ENCODE peak calls at places on chromosomes 6 and 20, in nine cellular contexts. One of them, this sample, is unnamed.

GRCh38 chr20:18056174-18057105 is 1.3 kb downstream of the OVOL2 start:
- DNase-seq in progenitor cell of endocrine pancreas: no peak
- DNase-seq in RWPE1: no peak
- DNase-seq in PC-3: peak; percentile 60
- DNase-seq in AG09309: no peak
- DNase-seq in Calu3: peak; percentile 33
- DNase-seq in astrocyte of the spinal cord: no peak
- DNase-seq in prostate gland: no peak
- DNase-seq in cardiac muscle cell: peak; percentile 12
- DNase-seq in this sample: peak; percentile 77

GRCh38 chr6:170129691-170130171 is 161.1 kb downstream of the DLL1 start:
- DNase-seq in progenitor cell of endocrine pancreas: peak; percentile 5
- DNase-seq in astrocyte of the spinal cord: no peak
- DNase-seq in RWPE1: peak; percentile 37
- DNase-seq in prostate gland: no peak
- DNase-seq in cardiac muscle cell: peak; percentile 38
- DNase-seq in AG09309: no peak
- DNase-seq in Calu3: peak; percentile 70
- DNase-seq in PC-3: peak; percentile 3
- DNase-seq in this sample: peak; percentile 21

GRCh38 chr6:128731249-128732165 is 151.4 kb upstream of the LAMA2 start:
- DNase-seq in AG09309: peak; percentile 34
- DNase-seq in Calu3: peak; percentile 36
- DNase-seq in cardiac muscle cell: peak; percentile 68
- DNase-seq in astrocyte of the spinal cord: peak; percentile 71
- DNase-seq in progenitor cell of endocrine pancreas: no peak
- DNase-seq in PC-3: peak; percentile 65
- DNase-seq in prostate gland: no peak
- DNase-seq in RWPE1: peak; percentile 48
- DNase-seq in this sample: no peak

GRCh38 chr6:105609375-105609991 is 206.6 kb upstream of the PREP start:
- DNase-seq in prostate gland: no peak
- DNase-seq in progenitor cell of endocrine pancreas: no peak
- DNase-seq in AG09309: no peak
- DNase-seq in RWPE1: no peak
- DNase-seq in PC-3: peak; percentile 71
- DNase-seq in astrocyte of the spinal cord: peak; percentile 84
- DNase-seq in cardiac muscle cell: no peak
- DNase-seq in Calu3: no peak
- DNase-seq in this sample: peak; percentile 48

GRCh38 chr6:169942173-169942572 is 190.8 kb downstream of the ERMARD start:
- DNase-seq in AG09309: no peak
- DNase-seq in prostate gland: no peak
- DNase-seq in RWPE1: no peak
- DNase-seq in Calu3: no peak
- DNase-seq in PC-3: no peak
- DNase-seq in astrocyte of the spinal cord: no peak
- DNase-seq in cardiac muscle cell: no peak
- DNase-seq in progenitor cell of endocrine pancreas: no peak
- DNase-seq in this sample: no peak

GRCh38 chr6:3848380-3848779 is 793 bp upstream of the FAM50B start:
- DNase-seq in RWPE1: no peak
- DNase-seq in progenitor cell of endocrine pancreas: no peak
- DNase-seq in AG09309: peak; percentile 74
- DNase-seq in cardiac muscle cell: peak; percentile 56
- DNase-seq in Calu3: no peak
- DNase-seq in astrocyte of the spinal cord: peak; percentile 6
- DNase-seq in prostate gland: no peak
- DNase-seq in PC-3: no peak
- DNase-seq in this sample: no peak

GRCh38 chr20:17992224-17992637 is 23.4 kb downstream of the MGME1 start:
- DNase-seq in Calu3: no peak
- DNase-seq in prostate gland: no peak
- DNase-seq in astrocyte of the spinal cord: no peak
- DNase-seq in PC-3: no peak
- DNase-seq in progenitor cell of endocrine pancreas: no peak
- DNase-seq in AG09309: no peak
- DNase-seq in RWPE1: no peak
- DNase-seq in cardiac muscle cell: peak; percentile 3
- DNase-seq in this sample: no peak

GRCh38 chr20:39660251-39660650 is 698.1 kb downstream of the DHX35 start:
- DNase-seq in RWPE1: no peak
- DNase-seq in progenitor cell of endocrine pancreas: no peak
- DNase-seq in astrocyte of the spinal cord: peak; percentile 86
- DNase-seq in Calu3: no peak
- DNase-seq in PC-3: no peak
- DNase-seq in prostate gland: no peak
- DNase-seq in cardiac muscle cell: peak; percentile 3
- DNase-seq in AG09309: no peak
- DNase-seq in this sample: no peak

GRCh38 chr6:41878961-41879405 is 16.2 kb downstream of the USP49 start:
- DNase-seq in PC-3: peak; percentile 65
- DNase-seq in cardiac muscle cell: peak; percentile 9
- DNase-seq in prostate gland: no peak
- DNase-seq in RWPE1: no peak
- DNase-seq in AG09309: peak; percentile 63
- DNase-seq in Calu3: no peak
- DNase-seq in progenitor cell of endocrine pancreas: no peak
- DNase-seq in astrocyte of the spinal cord: peak; percentile 51
- DNase-seq in this sample: no peak

GRCh38 chr6:36936824-36937223 is 17.7 kb upstream of the PI16 start:
- DNase-seq in Calu3: no peak
- DNase-seq in astrocyte of the spinal cord: no peak
- DNase-seq in prostate gland: no peak
- DNase-seq in cardiac muscle cell: no peak
- DNase-seq in progenitor cell of endocrine pancreas: no peak
- DNase-seq in AG09309: no peak
- DNase-seq in RWPE1: no peak
- DNase-seq in PC-3: no peak
- DNase-seq in this sample: no peak

GRCh38 chr6:84119277-84119676 is 85.7 kb downstream of the MRAP2 start:
- DNase-seq in progenitor cell of endocrine pancreas: no peak
- DNase-seq in RWPE1: no peak
- DNase-seq in prostate gland: no peak
- DNase-seq in astrocyte of the spinal cord: no peak
- DNase-seq in cardiac muscle cell: peak; percentile 1
- DNase-seq in AG09309: no peak
- DNase-seq in PC-3: peak; percentile 2
- DNase-seq in Calu3: no peak
- DNase-seq in this sample: no peak

GRCh38 chr6:63864934-63865333 is 229.3 kb downstream of the PHF3 start:
- DNase-seq in AG09309: no peak
- DNase-seq in progenitor cell of endocrine pancreas: no peak
- DNase-seq in prostate gland: no peak
- DNase-seq in cardiac muscle cell: no peak
- DNase-seq in astrocyte of the spinal cord: no peak
- DNase-seq in PC-3: no peak
- DNase-seq in RWPE1: no peak
- DNase-seq in Calu3: no peak
- DNase-seq in this sample: no peak

GRCh38 chr6:77292564-77293546 is 170.4 kb downstream of the HTR1B start:
- DNase-seq in RWPE1: peak; percentile 73
- DNase-seq in PC-3: peak; percentile 64
- DNase-seq in astrocyte of the spinal cord: peak; percentile 81
- DNase-seq in cardiac muscle cell: peak; percentile 91
- DNase-seq in progenitor cell of endocrine pancreas: no peak
- DNase-seq in prostate gland: no peak
- DNase-seq in Calu3: no peak
- DNase-seq in AG09309: peak; percentile 75
- DNase-seq in this sample: no peak

GRCh38 chr6:79413562-79414002 is 123.6 kb downstream of the LCA5 start:
- DNase-seq in progenitor cell of endocrine pancreas: no peak
- DNase-seq in prostate gland: no peak
- DNase-seq in AG09309: no peak
- DNase-seq in cardiac muscle cell: peak; percentile 83
- DNase-seq in PC-3: peak; percentile 51
- DNase-seq in Calu3: no peak
- DNase-seq in RWPE1: peak; percentile 20
- DNase-seq in astrocyte of the spinal cord: peak; percentile 59
- DNase-seq in this sample: no peak

GRCh38 chr6:10413850-10414765 is 766 bp downstream of the TFAP2A start:
- DNase-seq in Calu3: peak; percentile 53
- DNase-seq in prostate gland: peak; percentile 60
- DNase-seq in astrocyte of the spinal cord: no peak
- DNase-seq in AG09309: no peak
- DNase-seq in cardiac muscle cell: no peak
- DNase-seq in RWPE1: peak; percentile 46
- DNase-seq in PC-3: peak; percentile 69
- DNase-seq in progenitor cell of endocrine pancreas: no peak
- DNase-seq in this sample: no peak
- TF ChIP-seq CTCF in Calu3: no peak
- TF ChIP-seq CTCF in prostate gland: peak; percentile 56
- TF ChIP-seq CTCF in astrocyte of the spinal cord: no peak
- TF ChIP-seq CTCF in AG09309: peak; percentile 54
- TF ChIP-seq CTCF in cardiac muscle cell: peak; percentile 5
- TF ChIP-seq CTCF in RWPE1: peak; percentile 55
- TF ChIP-seq CTCF in PC-3: peak; percentile 54
- TF ChIP-seq CTCF in progenitor cell of endocrine pancreas: peak; percentile 8
- TF ChIP-seq CTCF in this sample: no peak

DNA sequence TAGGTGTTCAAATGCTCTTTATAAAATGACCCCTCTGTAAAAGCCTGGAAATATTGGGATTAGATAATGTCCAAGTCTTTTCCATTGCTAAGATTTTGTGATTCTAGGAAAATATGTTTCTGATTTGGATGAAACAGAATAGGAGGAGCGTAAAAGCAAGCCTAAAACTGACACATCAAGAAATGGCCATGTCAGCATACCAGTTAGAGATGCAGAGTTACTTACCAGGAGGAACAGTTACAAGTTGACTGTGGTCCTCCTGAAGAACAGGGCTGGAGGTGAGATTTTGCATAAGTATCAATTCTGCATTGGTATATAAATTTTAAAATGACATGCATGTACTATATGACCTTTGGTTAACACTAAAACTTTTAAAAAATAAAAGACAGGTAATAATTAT is 35.3 kb downstream of the EYA2 start:
- DNase-seq in prostate gland: no peak
- DNase-seq in astrocyte of the spinal cord: no peak
- DNase-seq in progenitor cell of endocrine pancreas: no peak
- DNase-seq in AG09309: no peak
- DNase-seq in Calu3: no peak
- DNase-seq in RWPE1: no peak
- DNase-seq in cardiac muscle cell: no peak
- DNase-seq in PC-3: no peak
- DNase-seq in this sample: no peak
- TF ChIP-seq CTCF in prostate gland: no peak
- TF ChIP-seq CTCF in astrocyte of the spinal cord: no peak
- TF ChIP-seq CTCF in progenitor cell of endocrine pancreas: no peak
- TF ChIP-seq CTCF in AG09309: no peak
- TF ChIP-seq CTCF in Calu3: no peak
- TF ChIP-seq CTCF in RWPE1: no peak
- TF ChIP-seq CTCF in cardiac muscle cell: no peak
- TF ChIP-seq CTCF in PC-3: no peak
- TF ChIP-seq CTCF in this sample: no peak

DNA sequence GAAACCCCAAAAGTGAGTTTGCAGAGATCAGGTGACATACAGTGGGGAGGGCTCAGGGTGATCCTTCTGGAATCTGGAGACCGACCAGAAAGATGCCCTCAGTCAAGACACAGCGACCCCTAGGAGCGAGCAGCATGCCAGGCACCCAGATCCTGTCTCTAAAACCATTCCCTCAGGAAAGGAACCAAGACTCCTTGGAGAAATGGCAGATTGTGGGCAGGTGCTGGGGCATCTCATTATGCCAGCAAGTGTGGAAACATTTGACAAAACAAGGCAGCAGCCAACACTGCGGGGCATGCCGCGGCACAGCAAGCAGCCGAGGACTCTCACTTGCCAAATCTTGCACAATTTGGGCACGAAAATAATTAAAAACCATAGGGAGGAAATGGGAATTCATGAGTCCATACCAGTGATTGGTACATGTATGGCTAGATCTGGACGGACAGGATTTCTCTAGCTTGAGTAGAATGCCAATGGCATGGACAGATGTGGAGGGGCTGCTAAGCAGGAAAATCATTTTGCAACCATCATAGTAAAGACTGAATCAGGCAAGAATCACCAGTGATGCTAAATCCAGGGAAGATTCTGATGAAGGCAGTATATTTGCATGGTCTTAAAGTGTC is 76.9 kb downstream of the GINS1 start:
- DNase-seq in AG09309: no peak
- DNase-seq in astrocyte of the spinal cord: no peak
- DNase-seq in RWPE1: peak; percentile 22
- DNase-seq in prostate gland: peak; percentile 54
- DNase-seq in progenitor cell of endocrine pancreas: no peak
- DNase-seq in cardiac muscle cell: no peak
- DNase-seq in Calu3: no peak
- DNase-seq in PC-3: peak; percentile 7
- DNase-seq in this sample: no peak
- TF ChIP-seq CTCF in AG09309: no peak
- TF ChIP-seq CTCF in astrocyte of the spinal cord: no peak
- TF ChIP-seq CTCF in RWPE1: peak; percentile 87
- TF ChIP-seq CTCF in prostate gland: no peak
- TF ChIP-seq CTCF in progenitor cell of endocrine pancreas: no peak
- TF ChIP-seq CTCF in cardiac muscle cell: no peak
- TF ChIP-seq CTCF in Calu3: no peak
- TF ChIP-seq CTCF in PC-3: peak; percentile 16
- TF ChIP-seq CTCF in this sample: no peak

DNA sequence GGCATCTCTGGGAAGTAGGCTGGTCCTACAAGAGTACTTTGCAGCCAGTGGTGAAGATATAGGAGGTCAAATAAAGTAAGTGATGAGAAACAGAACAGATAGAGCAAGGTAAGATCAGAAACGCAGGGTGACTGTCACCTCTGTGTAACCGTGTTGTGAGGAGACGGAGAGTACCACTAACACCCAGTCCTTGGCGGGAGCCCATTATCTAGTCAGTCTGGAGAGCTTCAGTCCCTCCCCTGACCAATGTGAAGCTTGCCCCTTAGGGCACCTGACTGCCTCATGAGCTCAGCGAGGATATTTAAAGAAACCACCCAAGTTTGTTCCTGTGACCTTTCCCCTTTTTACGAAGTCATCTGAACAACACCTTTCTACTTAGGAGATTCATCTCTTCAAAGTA is 110.0 kb downstream of the SAMD5 start:
- DNase-seq in Calu3: no peak
- DNase-seq in astrocyte of the spinal cord: no peak
- DNase-seq in progenitor cell of endocrine pancreas: no peak
- DNase-seq in prostate gland: no peak
- DNase-seq in AG09309: no peak
- DNase-seq in RWPE1: no peak
- DNase-seq in PC-3: no peak
- DNase-seq in cardiac muscle cell: no peak
- DNase-seq in this sample: no peak
- TF ChIP-seq CTCF in Calu3: no peak
- TF ChIP-seq CTCF in astrocyte of the spinal cord: no peak
- TF ChIP-seq CTCF in progenitor cell of endocrine pancreas: no peak
- TF ChIP-seq CTCF in prostate gland: no peak
- TF ChIP-seq CTCF in AG09309: no peak
- TF ChIP-seq CTCF in RWPE1: no peak
- TF ChIP-seq CTCF in PC-3: no peak
- TF ChIP-seq CTCF in cardiac muscle cell: no peak
- TF ChIP-seq CTCF in this sample: no peak

GRCh38 chr20:20864346-20865096 is 152.1 kb upstream of the RALGAPA2 start:
- DNase-seq in prostate gland: no peak
- DNase-seq in PC-3: peak; percentile 51
- DNase-seq in Calu3: no peak
- DNase-seq in RWPE1: peak; percentile 43
- DNase-seq in cardiac muscle cell: peak; percentile 6
- DNase-seq in AG09309: no peak
- DNase-seq in progenitor cell of endocrine pancreas: no peak
- DNase-seq in astrocyte of the spinal cord: no peak
- DNase-seq in this sample: no peak
- TF ChIP-seq CTCF in prostate gland: no peak
- TF ChIP-seq CTCF in PC-3: peak; percentile 64
- TF ChIP-seq CTCF in Calu3: no peak
- TF ChIP-seq CTCF in RWPE1: peak; percentile 43
- TF ChIP-seq CTCF in cardiac muscle cell: no peak
- TF ChIP-seq CTCF in AG09309: peak; percentile 20
- TF ChIP-seq CTCF in progenitor cell of endocrine pancreas: peak; percentile 69
- TF ChIP-seq CTCF in astrocyte of the spinal cord: no peak
- TF ChIP-seq CTCF in this sample: no peak

This sample was measured in colonic mucosa.